ENCODE peak calls at places on chromosomes 4 and X, in eight cellular contexts. T, V, U, L, Y, D, Q and R are unnamed samples.

GRCh38 chr4:119266153-119266552 is 53.6 kb downstream of the USP53 start:
- DNase-seq in T (no peak), V (no peak), U (no peak), L (no peak), Y (no peak), D (no peak), Q (no peak), R (no peak)

GRCh38 chr4:73723029-73723428 is 17.3 kb upstream of the CXCL8 start:
- DNase-seq in T (no peak), V (no peak), U (no peak), L (no peak), Y (no peak), D (no peak), Q (no peak), R (no peak)

GRCh38 chr4:26050212-26050643 is 136.2 kb downstream of the SMIM20 start:
- DNase-seq in T (no peak), V (no peak), U (no peak), L (no peak), Y (peak), D (no peak), Q (no peak), R (peak)

GRCh38 chrX:17738737-17739535 is 1.6 kb downstream of the SCML1 start:
- DNase-seq in T (no peak), V (peak), U (no peak), L (no peak), Y (no peak), D (no peak), Q (no peak), R (no peak)

GRCh38 chrX:102950908-102951866 is 14.1 kb downstream of the RAB40AL start:
- DNase-seq in T (no peak), V (peak), U (no peak), L (peak), Y (no peak), D (no peak), Q (no peak), R (peak)

GRCh38 chr4:102518703-102519131 is 17.6 kb downstream of the NFKB1 start:
- DNase-seq in T (no peak), V (no peak), U (no peak), L (no peak), Y (no peak), D (no peak), Q (no peak), R (no peak)

GRCh38 chr4:185128272-185129119 is 14.6 kb upstream of the SLC25A4 start:
- DNase-seq in T (no peak), V (no peak), U (no peak), L (peak), Y (peak), D (no peak), Q (peak), R (peak)

GRCh38 chr4:2932951-2933565 is 30.1 kb downstream of the NOP14 start:
- DNase-seq in T (no peak), V (no peak), U (no peak), L (no peak), Y (no peak), D (no peak), Q (no peak), R (no peak)

GRCh38 chr4:5566526-5566925 is 141.8 kb downstream of the EVC2 start:
- DNase-seq in T (no peak), V (no peak), U (no peak), L (no peak), Y (no peak), D (no peak), Q (no peak), R (no peak)

GRCh38 chrX:18828832-18829404 is 121.5 kb downstream of the PPEF1 start:
- DNase-seq in T (no peak), V (peak), U (no peak), L (no peak), Y (no peak), D (no peak), Q (no peak), R (no peak)

GRCh38 chr4:47741200-47741599 is 96.7 kb downstream of the CORIN start:
- DNase-seq in T (no peak), V (peak), U (peak), L (no peak), Y (no peak), D (no peak), Q (no peak), R (no peak)

GRCh38 chrX:72621619-72622485 is 49.2 kb upstream of the HDAC8 start:
- DNase-seq in T (no peak), V (peak), U (no peak), L (no peak), Y (no peak), D (no peak), Q (no peak), R (no peak)

GRCh38 chr4:79466621-79467020 is 58.6 kb upstream of the GK2 start:
- DNase-seq in T (no peak), V (no peak), U (no peak), L (no peak), Y (no peak), D (no peak), Q (no peak), R (no peak)

GRCh38 chrX:17409566-17410290 is 34.7 kb downstream of the NHS start:
- DNase-seq in T (no peak), V (no peak), U (no peak), L (no peak), Y (no peak), D (no peak), Q (no peak), R (no peak)

GRCh38 chr4:139450586-139450985 is 3.3 kb upstream of the RAB33B start:
- DNase-seq in T (no peak), V (no peak), U (no peak), L (no peak), Y (no peak), D (no peak), Q (no peak), R (no peak)

GRCh38 chr4:53702334-53703266 is 111.3 kb upstream of the LNX1 start:
- DNase-seq in T (no peak), V (peak), U (no peak), L (no peak), Y (peak), D (peak), Q (peak), R (peak)

GRCh38 chrX:48035891-48036290 is 29.1 kb downstream of the SPACA5 start:
- DNase-seq in T (no peak), V (no peak), U (no peak), L (no peak), Y (no peak), D (no peak), Q (no peak), R (no peak)

GRCh38 chr4:155066871-155067270 is 141.6 kb upstream of the NPY2R start:
- DNase-seq in T (no peak), V (no peak), U (no peak), L (no peak), Y (no peak), D (no peak), Q (no peak), R (no peak)

GRCh38 chr4:100984901-100985300 is 362.4 kb downstream of the PPP3CA start:
- DNase-seq in T (peak), V (peak), U (no peak), L (no peak), Y (no peak), D (no peak), Q (no peak), R (no peak)

GRCh38 chrX:136802515-136802914 is 21.8 kb upstream of the ARHGEF6 start:
- DNase-seq in T (no peak), V (no peak), U (no peak), L (no peak), Y (no peak), D (no peak), Q (no peak), R (no peak)

GRCh38 chr4:55826986-55827385 is 7.4 kb downstream of the EXOC1L start:
- DNase-seq in T (no peak), V (no peak), U (no peak), L (no peak), Y (no peak), D (no peak), Q (no peak), R (no peak)

GRCh38 chr4:99612704-99613103 is 38.1 kb downstream of the MTTP start:
- DNase-seq in T (no peak), V (no peak), U (no peak), L (no peak), Y (no peak), D (no peak), Q (no peak), R (no peak)

GRCh38 chr4:130333241-130333759 is 1237.3 kb downstream of the C4orf33 start:
- DNase-seq in T (no peak), V (no peak), U (no peak), L (no peak), Y (no peak), D (no peak), Q (no peak), R (no peak)

GRCh38 chr4:169976951-169977350 is 49.2 kb downstream of the MFAP3L start:
- DNase-seq in T (no peak), V (no peak), U (no peak), L (no peak), Y (no peak), D (no peak), Q (no peak), R (no peak)

GRCh38 chrX:55149242-55149641 is 60.4 kb downstream of the PAGE2 start:
- DNase-seq in T (no peak), V (no peak), U (no peak), L (no peak), Y (no peak), D (no peak), Q (no peak), R (no peak)

GRCh38 chr4:126701756-126702155 is 931.0 kb upstream of the INTU start:
- DNase-seq in T (peak), V (peak), U (no peak), L (no peak), Y (peak), D (no peak), Q (no peak), R (no peak)

GRCh38 chr4:47913858-47914218 is 545 bp downstream of the NFXL1 start:
- DNase-seq in T (no peak), V (peak), U (no peak), L (no peak), Y (peak), D (peak), Q (peak), R (peak)

GRCh38 chr4:77960367-77960766 is 96.8 kb upstream of the FRAS1 start:
- DNase-seq in T (no peak), V (no peak), U (no peak), L (no peak), Y (no peak), D (no peak), Q (no peak), R (no peak)

GRCh38 chr4:138053601-138054322 is 188.4 kb downstream of the SLC7A11 start:
- DNase-seq in T (peak), V (peak), U (peak), L (no peak), Y (no peak), D (no peak), Q (no peak), R (no peak)

GRCh38 chr4:113756005-113756410 is 5.5 kb downstream of the CAMK2D start:
- DNase-seq in T (no peak), V (peak), U (no peak), L (no peak), Y (no peak), D (no peak), Q (no peak), R (peak)

GRCh38 chr4:58564695-58565094 is 1454.5 kb upstream of the IGFBP7 start:
- DNase-seq in T (no peak), V (no peak), U (no peak), L (no peak), Y (no peak), D (no peak), Q (no peak), R (no peak)

GRCh38 chrX:130108647-130109428 is 1.5 kb downstream of the ELF4 start:
- DNase-seq in T (no peak), V (peak), U (no peak), L (no peak), Y (peak), D (no peak), Q (peak), R (no peak)

GRCh38 chr4:170591076-170591475 is 501.3 kb upstream of the AADAT start:
- DNase-seq in T (no peak), V (no peak), U (no peak), L (no peak), Y (no peak), D (no peak), Q (no peak), R (no peak)

GRCh38 chr4:23884261-23884660 is 5.6 kb downstream of the PPARGC1A start:
- DNase-seq in T (no peak), V (no peak), U (no peak), L (no peak), Y (no peak), D (no peak), Q (no peak), R (no peak)

GRCh38 chr4:47930971-47931804 is 16.8 kb upstream of the NFXL1 start:
- DNase-seq in T (peak), V (peak), U (no peak), L (no peak), Y (no peak), D (no peak), Q (no peak), R (no peak)